ENCODE peak calls at places on chromosomes 13 and 19, in five cellular contexts. One of them, this sample, is unnamed.

GRCh38 chr19:16899566-16900075 is 10.8 kb downstream of the F2RL3 start:
- DNase-seq in body of pancreas: peak; percentile 26
- DNase-seq in uterus: no peak
- DNase-seq in gastrocnemius medialis: no peak
- DNase-seq in testis: peak; percentile 70
- DNase-seq in this sample: no peak

GRCh38 chr19:52206481-52206880 is 16.6 kb downstream of the PPP2R1A start:
- DNase-seq in body of pancreas: no peak
- DNase-seq in uterus: no peak
- DNase-seq in gastrocnemius medialis: peak; percentile 47
- DNase-seq in testis: no peak
- DNase-seq in this sample: peak; percentile 47

GRCh38 chr13:48624858-48625257 is 28.9 kb upstream of the CYSLTR2 start:
- DNase-seq in body of pancreas: no peak
- DNase-seq in uterus: peak; percentile 53
- DNase-seq in gastrocnemius medialis: no peak
- DNase-seq in testis: no peak
- DNase-seq in this sample: no peak

GRCh38 chr13:97284558-97284957 is 62.4 kb downstream of the MBNL2 start:
- DNase-seq in body of pancreas: no peak
- DNase-seq in uterus: no peak
- DNase-seq in gastrocnemius medialis: no peak
- DNase-seq in testis: no peak
- DNase-seq in this sample: no peak

GRCh38 chr13:77351326-77351725 is 24.4 kb upstream of the MYCBP2 start:
- DNase-seq in body of pancreas: no peak
- DNase-seq in uterus: no peak
- DNase-seq in gastrocnemius medialis: no peak
- DNase-seq in testis: no peak
- DNase-seq in this sample: no peak

GRCh38 chr13:51902776-51903175 is 41.0 kb downstream of the CCDC70 start:
- DNase-seq in body of pancreas: no peak
- DNase-seq in uterus: no peak
- DNase-seq in gastrocnemius medialis: no peak
- DNase-seq in testis: no peak
- DNase-seq in this sample: no peak

GRCh38 chr19:18504886-18505610 is 16.8 kb downstream of the ELL start:
- DNase-seq in body of pancreas: no peak
- DNase-seq in uterus: no peak
- DNase-seq in gastrocnemius medialis: no peak
- DNase-seq in testis: no peak
- DNase-seq in this sample: no peak

GRCh38 chr19:46101293-46101692 is 23.2 kb downstream of the IGFL3 start:
- DNase-seq in body of pancreas: no peak
- DNase-seq in uterus: no peak
- DNase-seq in gastrocnemius medialis: no peak
- DNase-seq in testis: no peak
- DNase-seq in this sample: no peak

GRCh38 chr13:29782798-29783197 is 67.6 kb downstream of the UBL3 start:
- DNase-seq in body of pancreas: no peak
- DNase-seq in uterus: no peak
- DNase-seq in gastrocnemius medialis: no peak
- DNase-seq in testis: no peak
- DNase-seq in this sample: no peak

GRCh38 chr19:10061717-10062310 is 24.3 kb upstream of the SHFL start:
- DNase-seq in body of pancreas: no peak
- DNase-seq in uterus: no peak
- DNase-seq in gastrocnemius medialis: no peak
- DNase-seq in testis: no peak
- DNase-seq in this sample: no peak

GRCh38 chr13:31521466-31521865 is 217.9 kb upstream of the RXFP2 start:
- DNase-seq in body of pancreas: no peak
- DNase-seq in uterus: peak; percentile 27
- DNase-seq in gastrocnemius medialis: no peak
- DNase-seq in testis: no peak
- DNase-seq in this sample: no peak

GRCh38 chr19:17330546-17331253 is 4.0 kb downstream of the ANO8 start:
- DNase-seq in body of pancreas: no peak
- DNase-seq in uterus: no peak
- DNase-seq in gastrocnemius medialis: no peak
- DNase-seq in testis: no peak
- DNase-seq in this sample: no peak

GRCh38 chr19:21233691-21234090 is 91.9 kb downstream of the ZNF431 start:
- DNase-seq in body of pancreas: no peak
- DNase-seq in uterus: no peak
- DNase-seq in gastrocnemius medialis: no peak
- DNase-seq in testis: no peak
- DNase-seq in this sample: no peak

GRCh38 chr19:21238670-21239069 is 90.5 kb downstream of the ZNF708 start:
- DNase-seq in body of pancreas: no peak
- DNase-seq in uterus: no peak
- DNase-seq in gastrocnemius medialis: no peak
- DNase-seq in testis: no peak
- DNase-seq in this sample: no peak
- H3K4me1 ChIP-seq in body of pancreas: no peaks in the 10 kb centered on the region
- H3K4me1 ChIP-seq in uterus: no peaks in the 10 kb centered on the region
- H3K4me1 ChIP-seq in gastrocnemius medialis: no peaks in the 10 kb centered on the region
- H3K4me1 ChIP-seq in testis: no peaks in the 10 kb centered on the region
- H3K4me1 ChIP-seq in this sample: no peaks in the 10 kb centered on the region

DNA sequence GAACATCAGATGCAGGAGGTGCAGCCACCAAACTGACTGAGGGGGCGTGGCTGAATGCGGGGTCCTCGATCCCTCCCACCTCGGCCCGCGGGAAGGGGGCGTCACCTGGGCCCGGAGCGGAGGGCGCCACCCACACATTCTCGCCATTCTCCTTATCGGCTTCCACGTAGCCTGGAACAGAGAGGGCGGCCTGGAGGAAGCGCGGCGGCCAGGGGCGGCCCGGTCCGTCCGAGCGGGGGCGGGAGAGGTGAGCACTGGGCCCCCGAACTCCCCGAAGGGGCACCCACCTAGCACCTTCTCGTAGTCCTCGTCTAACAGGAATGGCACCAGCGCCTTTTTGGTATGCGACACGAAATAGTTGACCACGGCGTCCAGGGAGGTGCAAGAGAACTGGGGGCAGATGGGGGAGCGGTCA is 11.8 kb downstream of the STAP2 start:
- DNase-seq in body of pancreas: no peak
- DNase-seq in uterus: no peak
- DNase-seq in gastrocnemius medialis: no peak
- DNase-seq in testis: no peak
- DNase-seq in this sample: no peak
- H3K4me3 ChIP-seq in body of pancreas: no peak overlapping the region
- H3K4me3 ChIP-seq in uterus: peak overlapping the region; percentile 45
- H3K4me3 ChIP-seq in gastrocnemius medialis: no peak overlapping the region
- H3K4me3 ChIP-seq in testis: no peak overlapping the region
- H3K4me3 ChIP-seq in this sample: peak overlapping the region; percentile 53

GRCh38 chr13:44915962-44916361 is 73.3 kb downstream of the NUFIP1 start:
- DNase-seq in body of pancreas: no peak
- DNase-seq in uterus: no peak
- DNase-seq in gastrocnemius medialis: no peak
- DNase-seq in testis: no peak
- DNase-seq in this sample: no peak

GRCh38 chr13:44918323-44919102 is 70.8 kb downstream of the NUFIP1 start:
- DNase-seq in body of pancreas: peak; percentile 90
- DNase-seq in uterus: peak; percentile 89
- DNase-seq in gastrocnemius medialis: peak; percentile 85
- DNase-seq in testis: peak; percentile 93
- DNase-seq in this sample: peak; percentile 92

GRCh38 chr13:44919103-44919804 is 70.0 kb downstream of the NUFIP1 start:
- DNase-seq in body of pancreas: no peak
- DNase-seq in uterus: no peak
- DNase-seq in gastrocnemius medialis: no peak
- DNase-seq in testis: no peak
- DNase-seq in this sample: no peak

GRCh38 chr13:44920013-44920412 is 69.3 kb downstream of the NUFIP1 start:
- DNase-seq in body of pancreas: no peak
- DNase-seq in uterus: no peak
- DNase-seq in gastrocnemius medialis: no peak
- DNase-seq in testis: no peak
- DNase-seq in this sample: no peak

GRCh38 chr13:44917589-44918322 is 71.5 kb downstream of the NUFIP1 start:
- DNase-seq in body of pancreas: peak; percentile 97
- DNase-seq in uterus: peak; percentile 98
- DNase-seq in gastrocnemius medialis: peak; percentile 91
- DNase-seq in testis: peak; percentile 97
- DNase-seq in this sample: peak; percentile 97
- TF ChIP-seq POLR2A in body of pancreas: no peak
- TF ChIP-seq POLR2A in uterus: peak; percentile 82
- TF ChIP-seq POLR2A in gastrocnemius medialis: peak; percentile 83
- TF ChIP-seq POLR2A in testis: peak; percentile 38
- TF ChIP-seq POLR2A in this sample: no peak

GRCh38 chr19:38705197-38706019 is 38.9 kb downstream of the CAPN12 start:
- DNase-seq in body of pancreas: no peak
- DNase-seq in uterus: no peak
- DNase-seq in gastrocnemius medialis: no peak
- DNase-seq in testis: no peak
- DNase-seq in this sample: peak; percentile 74
- H3K4me1 ChIP-seq in body of pancreas: peaks cover 46% of the 10 kb centered on the region
- H3K4me1 ChIP-seq in uterus: peaks cover 7% of the 10 kb centered on the region
- H3K4me1 ChIP-seq in gastrocnemius medialis: peaks cover 23% of the 10 kb centered on the region
- H3K4me1 ChIP-seq in testis: peaks cover 15% of the 10 kb centered on the region
- H3K4me1 ChIP-seq in this sample: peaks cover 100% of the 10 kb centered on the region

DNA sequence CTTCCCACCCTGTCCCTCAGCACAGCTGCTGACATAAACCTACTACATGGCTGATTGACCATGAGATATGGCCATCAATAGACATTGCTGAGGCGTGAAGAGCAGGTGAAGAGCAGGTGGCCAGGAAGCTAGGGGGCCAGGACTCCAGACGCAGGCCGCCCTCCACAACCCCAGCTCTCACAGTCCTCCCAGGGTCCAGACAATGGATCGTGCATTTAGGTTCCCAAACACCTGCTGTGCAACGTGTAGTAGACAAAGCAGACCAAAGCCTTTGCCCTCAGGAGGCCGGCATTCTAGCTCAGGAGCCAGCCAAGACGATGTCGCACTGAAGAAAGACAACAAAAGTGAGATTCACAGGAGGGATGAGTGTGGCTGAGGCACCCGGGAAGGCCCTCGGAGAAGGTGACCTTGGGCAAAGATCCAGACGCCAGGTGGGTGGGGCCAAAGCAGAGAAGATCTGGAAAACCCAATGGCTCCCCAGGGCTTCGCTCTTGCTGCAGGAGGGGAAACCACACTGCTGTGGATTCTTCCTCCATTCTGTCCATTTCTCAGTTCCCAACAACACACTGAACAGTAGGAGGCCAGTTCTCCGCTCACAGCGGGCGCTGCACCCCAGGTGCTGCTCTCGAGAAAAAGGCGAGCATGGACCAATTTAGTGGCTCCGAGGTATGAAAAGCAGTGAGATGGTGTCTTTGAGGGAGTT is 1.4 kb downstream of the FFAR1 start:
- DNase-seq in body of pancreas: no peak
- DNase-seq in uterus: no peak
- DNase-seq in gastrocnemius medialis: no peak
- DNase-seq in testis: peak; percentile 62
- DNase-seq in this sample: no peak
- H3K4me3 ChIP-seq in body of pancreas: no peak overlapping the region
- H3K4me3 ChIP-seq in uterus: no peak overlapping the region
- H3K4me3 ChIP-seq in gastrocnemius medialis: no peak overlapping the region
- H3K4me3 ChIP-seq in testis: no peak overlapping the region
- H3K4me3 ChIP-seq in this sample: no peak overlapping the region

GRCh38 chr19:7888145-7888825 is at the start of gene LRRC8E:
- DNase-seq in body of pancreas: peak; percentile 78
- DNase-seq in uterus: no peak
- DNase-seq in gastrocnemius medialis: no peak
- DNase-seq in testis: no peak
- DNase-seq in this sample: no peak
- TF ChIP-seq POLR2A in body of pancreas: peak; percentile 91
- TF ChIP-seq POLR2A in uterus: peak; percentile 15
- TF ChIP-seq POLR2A in gastrocnemius medialis: no peak
- TF ChIP-seq POLR2A in testis: no peak
- TF ChIP-seq POLR2A in this sample: no peak

GRCh38 chr19:13492128-13492527 is 14.2 kb downstream of the CACNA1A start:
- DNase-seq in body of pancreas: no peak
- DNase-seq in uterus: no peak
- DNase-seq in gastrocnemius medialis: no peak
- DNase-seq in testis: no peak
- DNase-seq in this sample: no peak

GRCh38 chr19:13493516-13494310 is 12.6 kb downstream of the CACNA1A start:
- DNase-seq in body of pancreas: no peak
- DNase-seq in uterus: no peak
- DNase-seq in gastrocnemius medialis: no peak
- DNase-seq in testis: no peak
- DNase-seq in this sample: no peak

GRCh38 chr19:13484141-13484540 is 22.1 kb downstream of the CACNA1A start:
- DNase-seq in body of pancreas: no peak
- DNase-seq in uterus: no peak
- DNase-seq in gastrocnemius medialis: no peak
- DNase-seq in testis: no peak
- DNase-seq in this sample: no peak

GRCh38 chr19:13483215-13483614 is 23.1 kb downstream of the CACNA1A start:
- DNase-seq in body of pancreas: no peak
- DNase-seq in uterus: no peak
- DNase-seq in gastrocnemius medialis: no peak
- DNase-seq in testis: peak; percentile 66
- DNase-seq in this sample: no peak

GRCh38 chr19:13487985-13488384 is 18.3 kb downstream of the CACNA1A start:
- DNase-seq in body of pancreas: no peak
- DNase-seq in uterus: no peak
- DNase-seq in gastrocnemius medialis: no peak
- DNase-seq in testis: no peak
- DNase-seq in this sample: no peak
- H3K4me1 ChIP-seq in body of pancreas: no peaks in the 10 kb centered on the region
- H3K4me1 ChIP-seq in uterus: no peaks in the 10 kb centered on the region
- H3K4me1 ChIP-seq in gastrocnemius medialis: no peaks in the 10 kb centered on the region
- H3K4me1 ChIP-seq in testis: no peaks in the 10 kb centered on the region
- H3K4me1 ChIP-seq in this sample: no peaks in the 10 kb centered on the region

GRCh38 chr19:3762130-3762473 is 380 bp upstream of the MRPL54 start:
- DNase-seq in body of pancreas: no peak
- DNase-seq in uterus: no peak
- DNase-seq in gastrocnemius medialis: no peak
- DNase-seq in testis: no peak
- DNase-seq in this sample: no peak
- H3K4me3 ChIP-seq in body of pancreas: no peak overlapping the region
- H3K4me3 ChIP-seq in uterus: peak overlapping the region; percentile 64
- H3K4me3 ChIP-seq in gastrocnemius medialis: peak overlapping the region; percentile 74
- H3K4me3 ChIP-seq in testis: peak overlapping the region; percentile 66
- H3K4me3 ChIP-seq in this sample: no peak overlapping the region